ENCODE peak calls at places on chromosomes 7 and 10, in six cellular contexts. B is left ventricle myocardium inferior, I is K562, X is H9, J is breast epithelium, U is SJSA1. R is an unnamed sample. For H3K9me3, the result is how much of the 10 kb centered on the place peaks cover.

GRCh38 chr7:42910306-42910705 is 1.6 kb downstream of the C7orf25 start:
- DNase-seq in J (no peak), X (no peak), U (no peak), I (no peak), B (no peak), R (no peak)

GRCh38 chr10:124161212-124162000 is 68.0 kb upstream of the CHST15 start:
- DNase-seq in J (no peak), B (no peak), X (no peak), U (no peak), I (no peak), R (no peak)

GRCh38 chr7:156944876-156945275 is 4.6 kb upstream of the NOM1 start:
- DNase-seq in B (no peak), X (no peak), U (no peak), I (no peak), J (peak), R (no peak)

GRCh38 chr10:74799840-74800239 is 26.6 kb upstream of the KAT6B start:
- DNase-seq in J (no peak), I (peak), U (peak), B (no peak), X (no peak), R (no peak)

GRCh38 chr7:50822716-50823115 is 40.0 kb upstream of the GRB10 start:
- DNase-seq in X (no peak), U (no peak), B (no peak), I (no peak), J (no peak), R (no peak)

GRCh38 chr7:41763626-41764025 is 60.7 kb upstream of the INHBA start:
- DNase-seq in I (no peak), U (no peak), B (no peak), X (no peak), J (no peak), R (no peak)

GRCh38 chr7:1454471-1455065 is 4.7 kb downstream of the MICALL2 start:
- DNase-seq in I (no peak), B (peak), J (no peak), U (no peak), X (no peak), R (no peak)

GRCh38 chr10:117442944-117443676 is 67.9 kb upstream of the PDZD8 start:
- DNase-seq in U (peak), B (peak), J (peak), X (peak), I (peak), R (peak)

GRCh38 chr7:54897891-54898290 is 120.9 kb upstream of the EGFR start:
- DNase-seq in B (no peak), X (no peak), I (no peak), U (no peak), J (no peak), R (no peak)

GRCh38 chr7:50418086-50418515 is 32.0 kb downstream of the FIGNL1 start:
- DNase-seq in B (peak), I (peak), J (peak), X (peak), U (peak), R (peak)

GRCh38 chr10:46536781-46537180 is 19.7 kb downstream of the GPRIN2 start:
- DNase-seq in I (no peak), U (no peak), B (no peak), J (peak), X (no peak), R (no peak)

GRCh38 chr7:78510580-78511188 is 712.1 kb downstream of the PHTF2 start:
- DNase-seq in B (no peak), J (no peak), X (peak), I (peak), U (no peak), R (peak)

GRCh38 chr10:94194256-94194655 is 168.5 kb downstream of the NOC3L start:
- DNase-seq in B (no peak), U (no peak), I (no peak), J (no peak), X (no peak), R (no peak)

GRCh38 chr7:33981686-33982424 is 76.5 kb downstream of the BMPER start:
- DNase-seq in X (no peak), B (no peak), I (no peak), U (no peak), J (no peak), R (no peak)

GRCh38 chr10:34254596-34254995 is 560.5 kb downstream of the PARD3 start:
- DNase-seq in X (no peak), J (no peak), U (peak), I (no peak), B (no peak), R (no peak)

GRCh38 chr7:29723599-29723998 is 82.7 kb upstream of the WIPF3 start:
- DNase-seq in I (peak), J (no peak), B (no peak), X (no peak), U (no peak), R (no peak)

GRCh38 chr7:98559958-98560357 is 57.1 kb upstream of the NPTX2 start:
- DNase-seq in B (no peak), J (peak), X (peak), I (peak), U (no peak), R (peak)

GRCh38 chr10:15088428-15089261 is at the start of gene ACBD7:
- DNase-seq in J (peak), B (peak), I (peak), X (peak), U (peak), R (peak)

GRCh38 chr7:22564511-22565045 is 64.6 kb upstream of the STEAP1B start:
- DNase-seq in B (peak), J (no peak), X (no peak), U (peak), I (peak), R (no peak)

GRCh38 chr7:88664630-88665233 is 94.8 kb upstream of the ZNF804B start:
- DNase-seq in B (no peak), U (no peak), X (peak), J (no peak), I (no peak), R (no peak)

GRCh38 chr7:117775826-117776623 is 97.2 kb downstream of the CTTNBP2 start:
- DNase-seq in J (no peak), B (no peak), I (no peak), X (no peak), U (no peak), R (no peak)

GRCh38 chr10:114758331-114758730 is 63.2 kb upstream of the FHIP2A start:
- DNase-seq in J (no peak), U (no peak), I (no peak), X (no peak), B (no peak), R (no peak)

GRCh38 chr10:78900715-78901430 is 167.9 kb upstream of the ZMIZ1 start:
- DNase-seq in B (no peak), I (no peak), J (no peak), X (no peak), U (no peak), R (no peak)

GRCh38 chr10:69374242-69374641 is 42.5 kb downstream of the TACR2 start:
- DNase-seq in U (no peak), X (no peak), B (no peak), J (no peak), I (no peak), R (no peak)

GRCh38 chr10:6607187-6607586 is 27.1 kb upstream of the PRKCQ start:
- DNase-seq in J (no peak), X (no peak), U (no peak), B (no peak), I (no peak), R (no peak)

GRCh38 chr10:90787906-90788491 is 69.8 kb downstream of the HTR7 start:
- DNase-seq in B (no peak), J (no peak), I (peak), U (no peak), X (peak), R (peak)

GRCh38 chr7:40546616-40547501 is 412.1 kb downstream of the SUGCT start:
- DNase-seq in J (no peak), I (no peak), U (no peak), B (no peak), X (no peak), R (no peak)

GRCh38 chr10:93871805-93872204 is 22.0 kb upstream of the SLC35G1 start:
- DNase-seq in U (no peak), I (no peak), B (no peak), J (no peak), X (no peak), R (no peak)

GRCh38 chr7:95545007-95545615 is 51.2 kb downstream of the PDK4 start:
- DNase-seq in U (no peak), I (peak), B (no peak), J (no peak), X (no peak), R (no peak)

GRCh38 chr10:5369362-5370158 is 4.8 kb downstream of the UCN3 start:
- DNase-seq in I (no peak), J (no peak), X (no peak), B (no peak), U (no peak), R (no peak)

GRCh38 chr10:29784175-29784773 is 149.5 kb upstream of the SVIL start:
- DNase-seq in J (peak), I (no peak), U (peak), B (no peak), X (peak), R (no peak)

GRCh38 chr7:87561102-87561501 is 39.6 kb downstream of the ABCB1 start:
- DNase-seq in X (no peak), U (no peak), J (no peak), B (no peak), I (no peak), R (no peak)

GRCh38 chr10:130458509-130458908 is 322.3 kb downstream of the GLRX3 start:
- DNase-seq in U (no peak), I (no peak), J (no peak), X (peak), B (no peak), R (no peak)

GRCh38 chr10:35789996-35790395 is 147.9 kb upstream of the FZD8 start:
- DNase-seq in X (no peak), B (no peak), U (no peak), I (no peak), J (no peak), R (no peak)

GRCh38 chr7:372546-372938 is 82.6 kb downstream of the FOXL3 start:
- DNase-seq in X (no peak), U (no peak), B (peak), J (peak), I (no peak), R (no peak)

GRCh38 chr10:100847440-100847839 is 65.3 kb upstream of the SLF2 start:
- DNase-seq in J (no peak), B (no peak), U (no peak), X (no peak), I (peak), R (no peak)

GRCh38 chr10:90856261-90856660 is 1.6 kb downstream of the HTR7 start:
- DNase-seq in X (no peak), I (no peak), J (no peak), U (no peak), B (no peak), R (no peak)

GRCh38 chr7:48192996-48193395 is 21.7 kb downstream of the ABCA13 start:
- DNase-seq in J (no peak), U (no peak), B (no peak), I (no peak), X (no peak), R (no peak)

GRCh38 chr7:14069961-14070360 is 80.5 kb upstream of the ETV1 start:
- DNase-seq in X (no peak), B (no peak), J (no peak), U (no peak), I (no peak), R (no peak)

GRCh38 chr7:14073543-14073942 is 84.1 kb upstream of the ETV1 start:
- DNase-seq in B (no peak), X (no peak), J (no peak), U (no peak), I (no peak), R (no peak)

GRCh38 chr7:14073988-14074387 is 84.5 kb upstream of the ETV1 start:
- DNase-seq in X (no peak), U (no peak), J (no peak), B (no peak), I (no peak), R (no peak)

GRCh38 chr7:14071045-14071444 is 81.6 kb upstream of the ETV1 start:
- DNase-seq in I (no peak), J (no peak), X (no peak), B (no peak), U (no peak), R (no peak)
- H3K9me3 ChIP-seq in I (under half), J (under half), X (under half), B (under half), U (under half), R (under half)

DNA sequence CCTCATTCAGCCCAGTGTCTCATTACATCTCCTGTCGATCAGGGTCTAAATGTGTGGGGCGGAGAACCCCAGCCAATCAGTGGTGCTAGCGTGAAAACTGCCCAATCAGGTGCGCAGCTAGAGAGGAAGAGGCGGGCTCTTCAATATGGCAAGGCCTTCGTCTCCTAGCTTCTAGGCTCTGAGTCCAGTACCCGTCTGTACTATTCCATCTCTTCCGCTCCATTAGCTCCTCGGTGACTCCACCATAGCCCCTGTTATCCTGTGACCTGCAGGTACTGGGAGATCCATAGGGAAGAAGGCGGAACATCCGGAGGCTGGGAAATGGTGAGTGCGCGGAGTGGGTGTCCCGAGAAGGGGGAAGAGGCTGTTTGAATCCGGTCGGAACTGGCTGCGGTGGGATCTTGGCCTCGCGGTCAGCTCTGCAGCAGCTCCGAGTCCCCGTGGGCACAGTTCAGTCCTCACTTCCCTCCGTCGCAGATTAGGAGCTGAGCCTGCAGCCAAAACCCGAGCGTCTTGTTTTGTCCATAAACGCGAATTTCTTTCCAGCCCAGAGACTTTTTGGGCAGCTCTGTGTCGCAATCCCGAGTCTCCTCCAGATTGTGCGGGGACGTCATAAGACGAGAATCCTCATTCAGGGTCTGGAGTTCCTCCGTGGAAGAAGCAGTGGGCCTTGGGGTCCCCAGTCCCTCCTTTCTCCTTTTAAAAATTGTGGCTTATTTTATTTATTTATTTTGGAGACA is at the start of gene ZNF727:
- DNase-seq in J (no peak), I (no peak), X (no peak), B (peak), U (no peak), R (no peak)
- H3K9me3 ChIP-seq in J (under half), I (under half), X (half or more), B (under half), U (under half), R (under half)

GRCh38 chr7:93968911-93969620 is 35.1 kb downstream of the BET1 start:
- DNase-seq in J (no peak), B (no peak), X (no peak), I (no peak), U (no peak), R (no peak)
- H3K9me3 ChIP-seq in J (under half), B (under half), X (under half), I (under half), U (under half), R (under half)

DNA sequence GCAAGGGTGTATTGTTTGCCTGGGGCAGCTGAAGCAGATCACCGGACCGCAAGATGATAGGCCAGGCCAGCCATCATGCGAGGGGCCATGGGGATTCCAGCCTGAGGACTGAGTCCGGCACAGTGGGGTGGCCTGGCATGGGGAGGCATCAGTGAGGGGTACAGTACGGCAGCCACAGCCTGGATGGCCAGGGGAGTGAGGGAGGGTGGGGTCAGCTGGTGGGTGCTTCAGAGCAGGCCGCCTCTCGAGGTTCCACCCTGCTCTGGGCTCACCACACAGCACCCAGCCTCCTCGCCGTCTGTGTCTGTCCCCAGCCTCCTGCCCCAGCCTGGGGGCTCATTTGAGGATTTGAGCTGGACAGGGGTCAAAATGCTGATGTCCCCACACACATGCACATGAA is 508.5 kb upstream of the FOXK1 start:
- DNase-seq in J (no peak), U (no peak), X (no peak), B (no peak), I (no peak), R (no peak)
- H3K9me3 ChIP-seq in J (under half), U (under half), X (under half), B (under half), I (under half), R (under half)

GRCh38 chr7:56218510-56218909 is 102.3 kb upstream of the NUPR2 start:
- DNase-seq in U (no peak), X (no peak), J (no peak), I (no peak), B (no peak), R (no peak)
- H3K9me3 ChIP-seq in U (under half), X (half or more), J (under half), I (under half), B (under half), R (under half)

R was measured in OCI-LY7.